ENCODE peak calls at places on chromosomes 6 and 20, in eight cellular contexts. R, Q, O, W, T, B, A and M are unnamed samples.

GRCh38 chr20:47993035-47993755 is 207.9 kb upstream of the SULF2 start:
- DNase-seq in R (no peak), B (no peak), A (no peak), T (no peak), Q (no peak), O (no peak), W (no peak), M (no peak)

GRCh38 chr6:113697642-113698410 is 159.3 kb upstream of the MARCKS start:
- DNase-seq in O (no peak), Q (peak; percentile 97), W (no peak), B (peak; percentile 66), R (no peak), A (no peak), T (no peak), M (peak; percentile 90)

GRCh38 chr6:105981002-105981887 is 104.9 kb upstream of the PRDM1 start:
- DNase-seq in T (no peak), O (no peak), W (no peak), A (no peak), R (no peak), Q (no peak), B (no peak), M (no peak)

GRCh38 chr6:42007753-42008528 is 42.4 kb upstream of the TAF8 start:
- DNase-seq in R (no peak), O (no peak), T (no peak), Q (no peak), W (no peak), B (no peak), A (no peak), M (no peak)

GRCh38 chr20:49234831-49235230 is 15.6 kb downstream of the DDX27 start:
- DNase-seq in R (no peak), Q (no peak), T (no peak), B (no peak), A (no peak), W (no peak), O (no peak), M (no peak)

GRCh38 chr6:87718662-87719433 is 16.8 kb upstream of the AKIRIN2 start:
- DNase-seq in W (no peak), R (no peak), B (no peak), Q (peak; percentile 87), T (no peak), O (no peak), A (no peak), M (no peak)

GRCh38 chr6:86856937-86857563 is 80.3 kb upstream of the HTR1E start:
- DNase-seq in B (peak; percentile 13), O (no peak), R (peak; percentile 22), T (peak; percentile 56), A (no peak), W (no peak), Q (peak; percentile 45), M (peak; percentile 35)

GRCh38 chr20:542777-543368 is 717 bp downstream of the CSNK2A1 start:
- DNase-seq in Q (peak; percentile 14), R (peak; percentile 21), T (no peak), O (no peak), A (no peak), W (no peak), B (no peak), M (no peak)

GRCh38 chr6:15246217-15247211 is 645 bp downstream of the JARID2 start:
- DNase-seq in Q (no peak), O (no peak), R (no peak), A (no peak), B (no peak), W (no peak), T (no peak), M (peak; percentile 35)

GRCh38 chr6:63910863-63911665 is 275.5 kb downstream of the PHF3 start:
- DNase-seq in T (no peak), O (no peak), W (no peak), A (no peak), B (no peak), Q (no peak), R (no peak), M (no peak)

GRCh38 chr6:134466751-134467525 is 149.0 kb upstream of the SGK1 start:
- DNase-seq in W (no peak), Q (peak; percentile 35), R (no peak), B (no peak), O (no peak), A (no peak), T (no peak), M (no peak)

GRCh38 chr20:56350842-56351241 is 7.9 kb upstream of the FAM210B start:
- DNase-seq in B (no peak), W (no peak), A (no peak), R (no peak), T (no peak), Q (no peak), O (no peak), M (no peak)

GRCh38 chr6:148677594-148678476 is 69.0 kb upstream of the UST start:
- DNase-seq in O (no peak), A (no peak), T (no peak), Q (no peak), R (no peak), B (no peak), W (no peak), M (no peak)

GRCh38 chr6:26502169-26502568 is 2.1 kb downstream of the BTN1A1 start:
- DNase-seq in A (no peak), W (no peak), T (no peak), O (no peak), Q (no peak), B (no peak), R (no peak), M (no peak)

GRCh38 chr20:14134004-14134403 is 138.7 kb downstream of the MACROD2 start:
- DNase-seq in Q (no peak), O (no peak), T (no peak), W (no peak), R (no peak), B (no peak), A (no peak), M (no peak)

GRCh38 chr6:16401868-16402267 is 163.5 kb downstream of the GMPR start:
- DNase-seq in O (no peak), R (no peak), Q (no peak), A (no peak), T (no peak), B (no peak), W (peak; percentile 67), M (no peak)

GRCh38 chr20:46519678-46520077 is 6.3 kb upstream of the ZNF334 start:
- DNase-seq in B (no peak), Q (no peak), W (no peak), T (no peak), O (no peak), A (no peak), R (no peak), M (no peak)

GRCh38 chr6:136510782-136511181 is 39.4 kb downstream of the MAP7 start:
- DNase-seq in B (no peak), W (no peak), T (no peak), R (no peak), Q (peak; percentile 23), O (no peak), A (no peak), M (no peak)

GRCh38 chr20:57627972-57628650 is 7.9 kb upstream of the ZBP1 start:
- DNase-seq in W (peak; percentile 74), A (peak; percentile 26), B (peak; percentile 16), O (no peak), Q (peak; percentile 77), R (no peak), T (no peak), M (peak; percentile 41)

GRCh38 chr20:58984691-58985090 is 3.6 kb downstream of the NELFCD start:
- DNase-seq in B (no peak), O (no peak), Q (no peak), W (no peak), R (no peak), A (no peak), T (no peak), M (no peak)

GRCh38 chr20:49675368-49676151 is 38.1 kb downstream of the B4GALT5 start:
- DNase-seq in Q (peak; percentile 49), B (no peak), W (no peak), T (no peak), O (no peak), R (no peak), A (no peak), M (no peak)

GRCh38 chr20:25352746-25353145 is 37.9 kb downstream of the ABHD12 start:
- DNase-seq in W (no peak), O (no peak), R (no peak), A (no peak), B (no peak), Q (no peak), T (no peak), M (no peak)

GRCh38 chr6:147676468-147676867 is 168.0 kb downstream of the SAMD5 start:
- DNase-seq in T (no peak), Q (peak; percentile 32), W (no peak), R (no peak), O (no peak), A (no peak), B (no peak), M (no peak)

GRCh38 chr6:138465007-138465645 is 34.2 kb downstream of the NHSL1 start:
- DNase-seq in Q (peak; percentile 99), A (no peak), O (peak; percentile 75), B (peak; percentile 93), T (no peak), W (no peak), R (no peak), M (peak; percentile 97)

GRCh38 chr6:28589234-28589951 is 63.7 kb downstream of the GPX5 start:
- DNase-seq in O (peak; percentile 94), A (peak; percentile 63), Q (peak; percentile 98), T (peak; percentile 61), W (peak; percentile 64), B (peak; percentile 49), R (peak; percentile 30), M (peak; percentile 93)

GRCh38 chr6:161272600-161273355 is 1.1 kb downstream of the AGPAT4 start:
- DNase-seq in A (no peak), T (no peak), R (no peak), O (no peak), B (peak; percentile 28), Q (peak; percentile 55), W (peak; percentile 34), M (peak; percentile 71)

GRCh38 chr6:8243462-8243861 is 141.1 kb upstream of the EEF1E1 start:
- DNase-seq in R (no peak), T (no peak), A (no peak), W (no peak), B (no peak), Q (peak; percentile 90), O (no peak), M (no peak)

GRCh38 chr20:53621482-53622246 is 28.0 kb upstream of the ZNF217 start:
- DNase-seq in A (peak; percentile 72), O (no peak), B (peak; percentile 83), Q (peak; percentile 87), W (peak; percentile 80), R (no peak), T (no peak), M (peak; percentile 59)

GRCh38 chr6:6657085-6657819 is 68.7 kb downstream of the LY86 start:
- DNase-seq in B (no peak), Q (no peak), A (no peak), O (no peak), T (no peak), W (no peak), R (no peak), M (no peak)